ENCODE peak calls at places on chromosome 18, in seven cellular contexts. Q is AML-193, B is ureter, C is Daoy, O is left ventricle myocardium inferior, N is choroid plexus epithelial cell, E is lower leg skin. K is an unnamed sample.

GRCh38 chr18:53153281-53153680 is 813.3 kb downstream of the DCC start:
- DNase-seq in O (no peak), B (no peak), N (no peak), E (no peak), C (no peak), Q (peak), K (no peak)

GRCh38 chr18:78411539-78411938 is 568.1 kb upstream of the SALL3 start:
- DNase-seq in E (peak), N (no peak), Q (no peak), B (no peak), C (no peak), O (no peak), K (no peak)

GRCh38 chr18:49656098-49656591 is 94.3 kb downstream of the LIPG start:
- DNase-seq in B (peak), N (peak), O (no peak), Q (no peak), C (peak), E (peak), K (no peak)

GRCh38 chr18:5393779-5394178 is 98.3 kb upstream of the ZBTB14 start:
- DNase-seq in E (no peak), Q (no peak), O (no peak), N (peak), B (no peak), C (peak), K (no peak)

GRCh38 chr18:46054956-46055831 is 16.9 kb downstream of the PSTPIP2 start:
- DNase-seq in N (no peak), C (no peak), O (no peak), Q (peak), E (no peak), B (no peak), K (peak)

GRCh38 chr18:12990128-12990485 is 1.1 kb upstream of the CEP192 start:
- DNase-seq in E (no peak), Q (no peak), C (no peak), B (no peak), N (peak), O (no peak), K (peak)

GRCh38 chr18:1585881-1586488 is 681.3 kb downstream of the ADCYAP1 start:
- DNase-seq in B (no peak), C (peak), O (no peak), E (no peak), Q (peak), N (peak), K (peak)

GRCh38 chr18:45728341-45729010 is 4.5 kb downstream of the SLC14A1 start:
- DNase-seq in N (no peak), Q (no peak), E (no peak), O (no peak), C (no peak), B (no peak), K (no peak)

GRCh38 chr18:9974279-9974915 is 60.6 kb downstream of the VAPA start:
- DNase-seq in C (no peak), B (no peak), Q (no peak), E (no peak), N (no peak), O (no peak), K (no peak)

GRCh38 chr18:23230688-23231087 is 95.4 kb downstream of the CABLES1 start:
- DNase-seq in E (peak), B (no peak), Q (no peak), N (no peak), O (no peak), C (no peak), K (no peak)

GRCh38 chr18:79863946-79864725 is 66.4 kb downstream of the KCNG2 start:
- DNase-seq in O (no peak), N (no peak), B (peak), Q (no peak), C (no peak), E (peak), K (no peak)